ENCODE peak calls at places on chromosomes 12 and 14, in five cellular contexts. X is ovary, L is adrenal gland, V is bronchial epithelial cell, B is B cell. Q is an unnamed sample.

GRCh38 chr12:63826002-63826585 is 18.4 kb upstream of the SRGAP1 start:
- DNase-seq in X (no peak), L (peak; percentile 34), V (peak; percentile 65), B (peak; percentile 12), Q (no peak)

GRCh38 chr14:51430600-51430999 is 190.6 kb downstream of the TMX1 start:
- DNase-seq in X (no peak), L (no peak), V (no peak), B (no peak), Q (no peak)

GRCh38 chr14:54108481-54109471 is 152.2 kb upstream of the BMP4 start:
- DNase-seq in X (no peak), L (no peak), V (peak; percentile 87), B (no peak), Q (no peak)

GRCh38 chr12:83477289-83477688 is 790.6 kb downstream of the TMTC2 start:
- DNase-seq in X (no peak), L (no peak), V (no peak), B (no peak), Q (no peak)

GRCh38 chr14:77103954-77104353 is 5.9 kb downstream of the CIPC start:
- DNase-seq in X (no peak), L (no peak), V (no peak), B (no peak), Q (no peak)

GRCh38 chr12:87756111-87756510 is 273.1 kb downstream of the C12orf50 start:
- DNase-seq in X (no peak), L (no peak), V (peak; percentile 27), B (no peak), Q (no peak)

GRCh38 chr12:121939190-121939589 is 20.8 kb downstream of the CFAP251 start:
- DNase-seq in X (no peak), L (no peak), V (peak; percentile 79), B (peak; percentile 35), Q (no peak)

GRCh38 chr12:78795934-78796445 is 68.6 kb upstream of the SYT1 start:
- DNase-seq in X (no peak), L (no peak), V (peak; percentile 30), B (no peak), Q (no peak)

GRCh38 chr12:51217133-51217967 is 512 bp downstream of the POU6F1 start:
- DNase-seq in X (peak; percentile 74), L (peak; percentile 50), V (no peak), B (peak; percentile 79), Q (no peak)

GRCh38 chr12:65699251-65699650 is 125.0 kb upstream of the HMGA2 start:
- DNase-seq in X (no peak), L (no peak), V (peak; percentile 68), B (no peak), Q (no peak)

GRCh38 chr12:111386891-111387290 is 18.0 kb upstream of the PHETA1 start:
- DNase-seq in X (no peak), L (no peak), V (no peak), B (no peak), Q (no peak)

GRCh38 chr12:46269429-46270241 is 792 bp upstream of the SLC38A1 start:
- DNase-seq in X (peak; percentile 27), L (no peak), V (peak; percentile 64), B (peak; percentile 67), Q (no peak)

GRCh38 chr12:58034311-58034710 is 92.9 kb downstream of the ATP23 start:
- DNase-seq in X (no peak), L (no peak), V (no peak), B (no peak), Q (no peak)

GRCh38 chr12:5562581-5562980 is 130.7 kb downstream of the NTF3 start:
- DNase-seq in X (no peak), L (no peak), V (no peak), B (no peak), Q (no peak)

GRCh38 chr12:49750027-49750977 is 8.9 kb downstream of the TMBIM6 start:
- DNase-seq in X (no peak), L (peak; percentile 71), V (peak; percentile 94), B (no peak), Q (no peak)

GRCh38 chr12:95244350-95244749 is 26.7 kb downstream of the VEZT start:
- DNase-seq in X (no peak), L (no peak), V (no peak), B (no peak), Q (no peak)

GRCh38 chr14:26128931-26129674 is 468.7 kb downstream of the NOVA1 start:
- DNase-seq in X (no peak), L (no peak), V (no peak), B (no peak), Q (no peak)

GRCh38 chr12:6827437-6827894 is 741 bp upstream of the P3H3 start:
- DNase-seq in X (peak; percentile 90), L (peak; percentile 82), V (peak; percentile 56), B (no peak), Q (peak; percentile 65)

GRCh38 chr12:110940933-110941332 is 20.6 kb upstream of the MYL2 start:
- DNase-seq in X (no peak), L (no peak), V (no peak), B (no peak), Q (no peak)

GRCh38 chr12:45794422-45794821 is 64.9 kb downstream of the ARID2 start:
- DNase-seq in X (no peak), L (no peak), V (no peak), B (no peak), Q (no peak)

GRCh38 chr12:5748027-5748426 is 197.0 kb downstream of the ANO2 start:
- DNase-seq in X (no peak), L (no peak), V (no peak), B (no peak), Q (no peak)

GRCh38 chr14:86954623-86955022 is 1038.4 kb downstream of the GALC start:
- DNase-seq in X (no peak), L (no peak), V (no peak), B (no peak), Q (no peak)

GRCh38 chr14:24430143-24430681 is 458 bp downstream of the KHNYN start:
- DNase-seq in X (peak; percentile 89), L (peak; percentile 87), V (peak; percentile 42), B (peak; percentile 64), Q (no peak)

GRCh38 chr14:74065746-74066575 is 18.3 kb downstream of the ALDH6A1 start:
- DNase-seq in X (no peak), L (no peak), V (peak; percentile 24), B (no peak), Q (no peak)

GRCh38 chr14:65517635-65518542 is 105.4 kb downstream of the FUT8 start:
- DNase-seq in X (no peak), L (no peak), V (no peak), B (no peak), Q (no peak)

GRCh38 chr12:114286145-114286544 is 119.8 kb downstream of the TBX5 start:
- DNase-seq in X (no peak), L (no peak), V (no peak), B (no peak), Q (no peak)

GRCh38 chr14:100078997-100079561 is 13.9 kb downstream of the EVL start:
- DNase-seq in X (no peak), L (no peak), V (no peak), B (no peak), Q (no peak)

GRCh38 chr12:130601327-130601726 is 114.8 kb downstream of the RIMBP2 start:
- DNase-seq in X (no peak), L (no peak), V (no peak), B (no peak), Q (no peak)

GRCh38 chr14:100649173-100649519 is 61.9 kb upstream of the BEGAIN start:
- DNase-seq in X (no peak), L (no peak), V (no peak), B (no peak), Q (no peak)

GRCh38 chr12:6927379-6927991 is at the start of gene ATN1:
- DNase-seq in X (peak; percentile 96), L (peak; percentile 89), V (no peak), B (peak; percentile 66), Q (no peak)

GRCh38 chr12:112116232-112117060 is 7.9 kb upstream of the NAA25 start:
- DNase-seq in X (peak; percentile 59), L (peak; percentile 85), V (no peak), B (no peak), Q (no peak)

GRCh38 chr12:120261951-120262851 is 3.3 kb downstream of the PXN start:
- DNase-seq in X (no peak), L (no peak), V (peak; percentile 96), B (no peak), Q (no peak)

GRCh38 chr14:90288646-90289355 is 32.4 kb downstream of the PSMC1 start:
- DNase-seq in X (no peak), L (no peak), V (no peak), B (no peak), Q (no peak)

GRCh38 chr12:89514751-89515150 is 9.8 kb downstream of the GALNT4 start:
- DNase-seq in X (no peak), L (no peak), V (no peak), B (no peak), Q (no peak)

GRCh38 chr12:106309671-106310313 is 7.3 kb downstream of the TCP11L2 start:
- DNase-seq in X (no peak), L (peak; percentile 56), V (peak; percentile 55), B (no peak), Q (no peak)

GRCh38 chr12:104750061-104750460 is 208.0 kb downstream of the SLC41A2 start:
- DNase-seq in X (no peak), L (peak; percentile 44), V (peak; percentile 51), B (peak; percentile 50), Q (no peak)
- TF ChIP-seq CTCF in X (no peak), L (no peak), V (no peak), B (no peak), Q (no peak)

DNA sequence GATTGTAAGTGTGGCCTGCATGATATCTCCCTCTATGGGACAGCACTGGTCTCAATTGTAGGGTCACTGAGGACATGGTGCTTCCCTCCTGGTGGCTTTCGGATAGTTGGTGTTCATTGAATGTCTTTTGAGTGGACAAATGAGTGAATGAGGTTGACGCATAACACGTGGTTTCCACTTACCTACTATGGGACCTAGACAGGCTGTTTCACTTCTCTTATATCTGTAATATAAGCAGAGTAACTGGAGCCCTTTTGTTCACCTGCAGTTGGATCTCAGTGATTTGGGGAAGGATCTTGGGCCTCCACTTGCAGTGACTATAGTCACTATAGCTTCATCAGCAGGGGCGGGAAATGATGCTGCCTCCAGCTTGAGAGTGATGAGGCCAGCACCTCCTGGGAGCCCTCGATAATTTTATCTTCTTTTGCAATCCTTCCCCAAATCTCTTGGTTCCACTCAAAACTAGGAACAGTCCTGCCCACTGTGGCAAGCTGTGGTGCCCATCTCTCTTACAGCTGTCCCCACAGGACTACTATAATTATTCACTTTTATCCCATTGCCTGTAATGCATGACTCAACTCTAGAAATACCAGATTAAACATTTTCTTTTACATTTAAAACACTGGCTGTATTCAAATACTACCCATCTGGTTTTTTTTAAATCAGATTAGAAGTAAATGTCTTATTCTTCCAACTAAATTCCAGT is 242.9 kb downstream of the CHST11 start:
- DNase-seq in X (no peak), L (no peak), V (no peak), B (peak; percentile 42), Q (no peak)
- TF ChIP-seq CTCF in X (no peak), L (no peak), V (no peak), B (no peak), Q (no peak)

GRCh38 chr12:11892065-11892391 is 178.7 kb upstream of the BCL2L14 start:
- DNase-seq in X (no peak), L (no peak), V (no peak), B (no peak), Q (no peak)
- TF ChIP-seq CTCF in X (no peak), L (peak; percentile 16), V (peak; percentile 12), B (no peak), Q (no peak)

DNA sequence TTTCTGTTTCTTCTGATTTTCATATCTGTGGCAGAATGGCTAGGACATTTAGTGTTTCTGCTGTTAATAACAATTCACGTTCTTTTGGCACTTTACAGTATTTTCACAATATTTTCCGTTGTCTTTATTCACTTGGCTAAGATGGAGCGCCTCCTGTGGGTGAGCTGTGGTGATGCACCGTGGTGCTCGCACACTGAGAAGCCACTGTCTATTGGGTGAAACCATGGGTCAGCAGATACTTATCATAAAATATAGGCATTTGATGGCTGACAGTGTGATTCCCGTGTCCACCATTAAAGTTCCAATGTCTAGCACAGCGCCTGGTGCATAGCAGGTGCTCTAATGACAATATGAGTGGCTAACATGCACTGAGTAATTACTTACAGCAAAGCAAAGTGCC is 141.8 kb downstream of the VRK1 start:
- DNase-seq in X (no peak), L (no peak), V (no peak), B (no peak), Q (no peak)
- TF ChIP-seq CTCF in X (no peak), L (no peak), V (no peak), B (no peak), Q (no peak)